ENCODE peak calls at places on chromosomes 6 and 20, in eight cellular contexts. R, K, U, Y, L, S, B and P are unnamed samples.
A peak's percentile ranks its signal among the peaks of the same experiment; 100 is the strongest.

GRCh38 chr20:57409672-57410397 is 18.6 kb downstream of the RBM38 start:
- DNase-seq in R (no peak), K (no peak), U (no peak), Y (no peak), L (no peak), S (no peak), B (no peak), P (no peak)

GRCh38 chr6:52649521-52649920 is 21.4 kb upstream of the TMEM14A start:
- DNase-seq in R (no peak), K (no peak), U (no peak), Y (no peak), L (no peak), S (no peak), B (no peak), P (no peak)

GRCh38 chr6:165049362-165049761 is 260.0 kb downstream of the C6orf118 start:
- DNase-seq in R (no peak), K (peak; percentile 67), U (peak; percentile 26), Y (no peak), L (peak; percentile 78), S (no peak), B (no peak), P (no peak)

GRCh38 chr6:1890987-1891386 is 281.3 kb downstream of the FOXC1 start:
- DNase-seq in R (no peak), K (no peak), U (no peak), Y (no peak), L (no peak), S (no peak), B (no peak), P (no peak)

GRCh38 chr20:61391812-61392520 is 139.9 kb downstream of the CDH4 start:
- DNase-seq in R (no peak), K (no peak), U (no peak), Y (no peak), L (no peak), S (no peak), B (peak; percentile 44), P (no peak)

GRCh38 chr6:35948725-35949124 is 27.8 kb upstream of the SRPK1 start:
- DNase-seq in R (no peak), K (peak; percentile 49), U (no peak), Y (no peak), L (no peak), S (no peak), B (no peak), P (no peak)

GRCh38 chr6:57329933-57330332 is 12.5 kb downstream of the PRIM2 start:
- DNase-seq in R (no peak), K (no peak), U (no peak), Y (no peak), L (no peak), S (no peak), B (no peak), P (no peak)

GRCh38 chr20:63099426-63100267 is 92.9 kb upstream of the BHLHE23 start:
- DNase-seq in R (no peak), K (peak; percentile 42), U (peak; percentile 4), Y (no peak), L (no peak), S (peak; percentile 25), B (no peak), P (no peak)

GRCh38 chr6:34132486-34133185 is 13.3 kb downstream of the GRM4 start:
- DNase-seq in R (no peak), K (peak; percentile 85), U (no peak), Y (no peak), L (no peak), S (no peak), B (peak; percentile 54), P (peak; percentile 60)

GRCh38 chr6:35197196-35197595 is 16.6 kb upstream of the SCUBE3 start:
- DNase-seq in R (no peak), K (no peak), U (no peak), Y (no peak), L (no peak), S (no peak), B (no peak), P (no peak)

GRCh38 chr6:150755042-150755441 is 110.5 kb upstream of the MTHFD1L start:
- DNase-seq in R (no peak), K (no peak), U (no peak), Y (no peak), L (no peak), S (no peak), B (no peak), P (no peak)

GRCh38 chr6:97524846-97525245 is 241.8 kb upstream of the MMS22L start:
- DNase-seq in R (no peak), K (peak; percentile 62), U (no peak), Y (no peak), L (no peak), S (no peak), B (peak; percentile 56), P (no peak)